ENCODE peak calls at places on chromosomes 12 and 14, in six cellular contexts. I is T follicular helper cell; W is BJ; G is OCI-M1; V is G401; Z is stimulated activated CD4-positive, alpha-beta T cell treated with anti-CD3 and anti-CD28 coated beads, Interleukin-1b, Interleukin-23, amount 100 ng/mL, for 24 hours. U is an unnamed sample.

GRCh38 chr12:68317047-68317667 is 15.0 kb downstream of the MDM1 start:
- DNase-seq in V (peak; percentile 49), G (peak; percentile 79), Z (peak; percentile 14), W (no peak), I (peak; percentile 20), U (peak; percentile 25)

GRCh38 chr12:57844725-57845477 is 1.6 kb downstream of the CTDSP2 start:
- DNase-seq in Z (no peak), W (no peak), V (peak; percentile 75), I (no peak), G (peak; percentile 78), U (peak; percentile 63)

GRCh38 chr14:22658951-22659350 is 14.8 kb upstream of the OR6J1 start:
- DNase-seq in V (no peak), I (no peak), Z (no peak), G (no peak), W (no peak), U (no peak)

GRCh38 chr14:95250126-95250824 is 69.4 kb downstream of the CLMN start:
- DNase-seq in I (no peak), Z (no peak), W (no peak), V (no peak), G (no peak), U (no peak)

GRCh38 chr14:100416921-100417451 is 93.8 kb downstream of the SLC25A47 start:
- DNase-seq in I (no peak), G (no peak), V (peak; percentile 96), W (peak; percentile 65), Z (no peak), U (peak; percentile 84)

GRCh38 chr12:13095266-13095995 is 8.0 kb downstream of the GSG1 start:
- DNase-seq in I (no peak), Z (no peak), V (no peak), W (no peak), G (no peak), U (no peak)

GRCh38 chr12:84599539-84599938 is 313.1 kb downstream of the SLC6A15 start:
- DNase-seq in W (peak; percentile 64), I (no peak), V (no peak), Z (no peak), G (no peak), U (no peak)

GRCh38 chr12:14716848-14717444 is 20.5 kb upstream of the GUCY2C start:
- DNase-seq in I (peak; percentile 25), Z (peak; percentile 6), G (peak; percentile 76), W (no peak), V (peak; percentile 23), U (no peak)

GRCh38 chr12:30268036-30268435 is 427.6 kb downstream of the IPO8 start:
- DNase-seq in Z (no peak), V (no peak), G (no peak), W (no peak), I (no peak), U (no peak)

GRCh38 chr14:39102969-39103957 is at the start of gene SEC23A:
- DNase-seq in W (no peak), V (peak; percentile 84), G (peak; percentile 84), Z (peak; percentile 55), I (peak; percentile 74), U (peak; percentile 82)

GRCh38 chr14:104152246-104152575 is 13.8 kb downstream of the KIF26A start:
- DNase-seq in Z (no peak), G (no peak), W (no peak), V (no peak), I (no peak), U (no peak)

GRCh38 chr14:64720190-64720589 is 16.0 kb downstream of the PLEKHG3 start:
- DNase-seq in G (no peak), I (no peak), V (no peak), Z (no peak), W (no peak), U (no peak)

GRCh38 chr12:67354322-67354721 is 85.2 kb downstream of the CAND1 start:
- DNase-seq in I (no peak), G (no peak), W (no peak), V (no peak), Z (no peak), U (no peak)

GRCh38 chr14:52068741-52069616 is at the start of gene NID2:
- DNase-seq in Z (no peak), G (peak; percentile 3), V (no peak), I (no peak), W (no peak), U (peak; percentile 26)

GRCh38 chr14:91119556-91120311 is 5.9 kb downstream of the DGLUCY start:
- DNase-seq in Z (no peak), I (no peak), G (no peak), V (no peak), W (peak; percentile 41), U (no peak)

GRCh38 chr14:105305769-105306168 is 5.0 kb upstream of the BRF1 start:
- DNase-seq in V (no peak), W (no peak), G (no peak), I (no peak), Z (no peak), U (no peak)

GRCh38 chr12:40049268-40049667 is 56.6 kb downstream of the SLC2A13 start:
- DNase-seq in I (no peak), Z (no peak), V (no peak), G (no peak), W (no peak), U (no peak)

GRCh38 chr14:104081951-104082464 is 3.5 kb upstream of the ASPG start:
- DNase-seq in G (no peak), I (no peak), V (no peak), W (no peak), Z (no peak), U (no peak)

GRCh38 chr14:32436993-32437392 is 107.9 kb downstream of the AKAP6 start:
- DNase-seq in I (no peak), V (no peak), W (no peak), Z (no peak), G (no peak), U (no peak)

U was measured in cerebellum.